ENCODE peak calls at places on chromosomes 3 and 15, in four cellular contexts. X, M, T and V are unnamed samples.

GRCh38 chr3:27976933-27977332 is 254.8 kb upstream of the EOMES start:
- DNase-seq in X (no peak), T (no peak), M (no peak), V (no peak)

GRCh38 chr3:100902572-100902971 is 90.6 kb downstream of the ABI3BP start:
- DNase-seq in X (no peak), M (no peak), T (no peak), V (no peak)

GRCh38 chr3:171283248-171284222 is 176.7 kb downstream of the TNIK start:
- DNase-seq in T (no peak), M (peak; percentile 59), X (no peak), V (no peak)

GRCh38 chr15:41501961-41502786 is 8.5 kb downstream of the ITPKA start:
- DNase-seq in X (no peak), T (no peak), M (peak; percentile 66), V (no peak)

GRCh38 chr3:51679318-51679717 is 8.3 kb downstream of the TEX264 start:
- DNase-seq in X (no peak), T (no peak), M (no peak), V (no peak)

GRCh38 chr3:188284455-188285212 is 130.7 kb downstream of the LPP start:
- DNase-seq in T (no peak), M (no peak), X (no peak), V (no peak)

GRCh38 chr3:126350502-126351085 is 6.6 kb downstream of the KLF15 start:
- DNase-seq in M (no peak), T (no peak), X (no peak), V (no peak)

GRCh38 chr3:195446359-195446758 is 3.5 kb upstream of the ACAP2 start:
- DNase-seq in X (no peak), M (no peak), T (no peak), V (no peak)

GRCh38 chr3:189324538-189325138 is 152.9 kb downstream of the TPRG1 start:
- DNase-seq in X (peak; percentile 45), M (no peak), T (peak; percentile 99), V (peak; percentile 80)

GRCh38 chr3:72212396-72212795 is 427.4 kb upstream of the PROK2 start:
- DNase-seq in M (no peak), T (no peak), X (no peak), V (no peak)

GRCh38 chr3:179606534-179607085 is 2.0 kb downstream of the NDUFB5 start:
- DNase-seq in T (no peak), X (no peak), M (no peak), V (no peak)

GRCh38 chr3:156603379-156604017 is 48.6 kb upstream of the SSR3 start:
- DNase-seq in X (no peak), M (no peak), T (no peak), V (no peak)

GRCh38 chr3:129966876-129967275 is 7.6 kb upstream of the TRH start:
- DNase-seq in T (no peak), X (no peak), M (no peak), V (no peak)

GRCh38 chr15:92091155-92091734 is 237.7 kb downstream of the SLCO3A1 start:
- DNase-seq in M (peak; percentile 76), T (no peak), X (no peak), V (no peak)

GRCh38 chr15:75653347-75653913 is 5.7 kb downstream of the SNX33 start:
- DNase-seq in X (no peak), T (no peak), M (no peak), V (no peak)

GRCh38 chr15:31298707-31299172 is 27.9 kb upstream of the KLF13 start:
- DNase-seq in T (no peak), M (no peak), X (no peak), V (no peak)

GRCh38 chr3:10012106-10012505 is 14.1 kb upstream of the FANCD2 start:
- DNase-seq in X (no peak), T (no peak), M (no peak), V (no peak)

GRCh38 chr3:187066228-187066995 is 72.9 kb downstream of the RPL39L start:
- DNase-seq in X (peak; percentile 13), M (no peak), T (no peak), V (no peak)

GRCh38 chr3:133965033-133965570 is 64.6 kb downstream of the SLCO2A1 start:
- DNase-seq in M (no peak), X (no peak), T (no peak), V (no peak)

GRCh38 chr15:56307180-56307579 is 58.0 kb upstream of the TEX9 start:
- DNase-seq in T (no peak), X (no peak), M (no peak), V (no peak)

GRCh38 chr15:80856809-80857377 is 77.7 kb downstream of the CEMIP start:
- DNase-seq in M (peak; percentile 88), X (no peak), T (no peak), V (no peak)

GRCh38 chr3:47370887-47371697 is 9.7 kb upstream of the PTPN23 start:
- DNase-seq in X (no peak), M (no peak), T (no peak), V (peak; percentile 3)

GRCh38 chr3:13012228-13012691 is 61.0 kb downstream of the IQSEC1 start:
- DNase-seq in X (no peak), T (peak; percentile 30), M (peak; percentile 87), V (no peak)

GRCh38 chr15:55789066-55789660 is 46.2 kb upstream of the PRTG start:
- DNase-seq in X (no peak), M (no peak), T (no peak), V (peak; percentile 22)

GRCh38 chr3:12483872-12484197 is 445 bp upstream of the TSEN2 start:
- DNase-seq in X (no peak), M (peak; percentile 64), T (no peak), V (no peak)

GRCh38 chr15:72169921-72170611 is 27.5 kb downstream of the GRAMD2A start:
- DNase-seq in M (no peak), X (no peak), T (no peak), V (no peak)

GRCh38 chr3:72284485-72284884 is 499.5 kb upstream of the PROK2 start:
- DNase-seq in T (no peak), M (no peak), X (no peak), V (no peak)

GRCh38 chr15:90765966-90766365 is 48.8 kb downstream of the BLM start:
- DNase-seq in T (peak; percentile 2), M (no peak), X (no peak), V (no peak)

GRCh38 chr3:122484985-122485384 is 29.8 kb downstream of the KPNA1 start:
- DNase-seq in T (no peak), X (no peak), M (no peak), V (peak; percentile 7)

GRCh38 chr3:12175844-12176453 is 17.2 kb upstream of the TIMP4 start:
- DNase-seq in M (peak; percentile 82), X (no peak), T (peak; percentile 25), V (peak; percentile 24)

GRCh38 chr15:36940636-36941285 is 159.6 kb downstream of the MEIS2 start:
- DNase-seq in T (no peak), M (no peak), X (no peak), V (no peak)

GRCh38 chr3:37183375-37183831 is 9.0 kb upstream of the LRRFIP2 start:
- DNase-seq in T (peak; percentile 79), M (no peak), X (no peak), V (no peak)

GRCh38 chr15:95826831-95827230 is 503.7 kb upstream of the NR2F2 start:
- DNase-seq in T (no peak), X (no peak), M (no peak), V (no peak)

GRCh38 chr15:63107895-63108546 is 13.6 kb upstream of the LACTB start:
- DNase-seq in X (no peak), M (no peak), T (peak; percentile 100), V (no peak)

GRCh38 chr3:46904303-46905190 is 27.0 kb downstream of the PTH1R start:
- DNase-seq in T (no peak), M (peak; percentile 54), X (no peak), V (no peak)

GRCh38 chr3:98553021-98553563 is 21.3 kb downstream of the GPR15 start:
- DNase-seq in X (no peak), M (no peak), T (no peak), V (no peak)

GRCh38 chr15:57017024-57017423 is 98.6 kb downstream of the TCF12 start:
- DNase-seq in M (no peak), T (no peak), X (no peak), V (no peak)